ENCODE peak calls at places on chromosomes 6 and 20, in ten cellular contexts. Z is fibroblast of mammary gland, E is right lobe of liver, T is GM23338, H is IMR-90, Y is AG10803, K is osteoblast, Q is H1, W is pancreas, R is astrocyte of the cerebellum. X is an unnamed sample.

GRCh38 chr6:23446394-23447001 is 679.5 kb upstream of the NRSN1 start:
- DNase-seq in Z (peak; percentile 58), E (no peak), T (peak; percentile 42), H (peak; percentile 76), Y (peak; percentile 55), K (peak; percentile 13), Q (no peak), W (no peak), R (peak; percentile 55), X (peak; percentile 72)

GRCh38 chr6:169960891-169961611 is 209.6 kb downstream of the ERMARD start:
- DNase-seq in Z (no peak), E (peak; percentile 37), T (no peak), H (no peak), Y (no peak), K (peak; percentile 36), Q (peak; percentile 44), W (no peak), R (no peak), X (no peak)

GRCh38 chr6:54426995-54427394 is 118.8 kb downstream of the TINAG start:
- DNase-seq in Z (no peak), E (no peak), T (no peak), H (no peak), Y (no peak), K (peak; percentile 10), Q (no peak), W (no peak), R (no peak), X (no peak)

GRCh38 chr20:62446398-62446985 is 19.2 kb upstream of the RBBP8NL start:
- DNase-seq in Z (no peak), E (no peak), T (no peak), H (no peak), Y (no peak), K (no peak), Q (no peak), W (no peak), R (no peak), X (no peak)

GRCh38 chr6:152587473-152587872 is 49.7 kb downstream of the SYNE1 start:
- DNase-seq in Z (no peak), E (no peak), T (no peak), H (no peak), Y (no peak), K (peak; percentile 21), Q (no peak), W (no peak), R (no peak), X (no peak)

GRCh38 chr6:37516920-37517405 is 17.3 kb upstream of the CCDC167 start:
- DNase-seq in Z (peak; percentile 3), E (no peak), T (no peak), H (no peak), Y (no peak), K (peak; percentile 52), Q (no peak), W (no peak), R (no peak), X (no peak)

GRCh38 chr6:112018619-112019416 is 35.1 kb upstream of the CCN6 start:
- DNase-seq in Z (peak; percentile 76), E (peak; percentile 91), T (no peak), H (no peak), Y (peak; percentile 46), K (peak; percentile 64), Q (no peak), W (no peak), R (no peak), X (peak; percentile 71)

GRCh38 chr6:18327621-18328548 is 59.3 kb upstream of the RNF144B start:
- DNase-seq in Z (no peak), E (peak; percentile 54), T (peak; percentile 75), H (no peak), Y (no peak), K (peak; percentile 41), Q (peak; percentile 54), W (no peak), R (no peak), X (peak; percentile 12)

DNA sequence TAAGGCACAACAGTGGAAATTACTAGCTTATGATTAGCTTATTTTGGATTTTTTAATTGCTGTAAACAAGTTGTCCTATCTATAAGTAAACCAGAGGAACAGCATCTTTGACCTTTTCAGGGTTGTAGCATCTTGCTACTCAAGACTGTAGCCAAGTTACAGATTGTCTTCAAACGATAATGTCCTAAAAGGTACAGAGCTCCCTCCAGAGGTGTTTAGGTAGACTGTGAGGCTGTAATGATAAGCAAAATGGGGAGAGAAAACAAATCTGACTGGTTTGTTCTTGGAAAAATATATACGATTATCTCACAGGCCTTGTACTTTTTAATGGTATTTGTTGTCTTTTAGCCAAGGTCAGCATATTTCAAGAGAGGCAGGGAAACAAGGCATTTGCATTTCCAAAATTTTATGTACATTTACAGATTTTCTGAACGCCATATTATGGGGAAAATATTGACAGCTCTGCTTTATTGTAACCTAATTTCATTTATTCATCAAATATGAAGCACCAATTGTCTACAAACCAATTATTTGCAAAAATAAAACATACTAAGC is 273.4 kb downstream of the MEI4 start:
- DNase-seq in Z (no peak), E (no peak), T (peak; percentile 67), H (no peak), Y (no peak), K (no peak), Q (no peak), W (no peak), R (no peak), X (no peak)
- TF ChIP-seq CTCF in Z (no peak), E (peak; percentile 68), T (peak; percentile 74), H (no peak), Y (no peak), K (no peak), Q (peak; percentile 65), W (no peak), R (no peak), X (no peak)

GRCh38 chr6:16583151-16583762 is 178.0 kb downstream of the ATXN1 start:
- DNase-seq in Z (peak; percentile 40), E (peak; percentile 60), T (no peak), H (no peak), Y (no peak), K (no peak), Q (no peak), W (no peak), R (no peak), X (no peak)
- H3K4me3 ChIP-seq in Z (no peak overlapping the region), E (peak overlapping the region; percentile 60), T (no peak overlapping the region), H (no peak overlapping the region), Y (no peak overlapping the region), K (peak overlapping the region; percentile 57), Q (no peak overlapping the region), W (no peak overlapping the region), R (no peak overlapping the region), X (no peak overlapping the region)

GRCh38 chr20:24804481-24805206 is 144.4 kb upstream of the CST7 start:
- DNase-seq in Z (no peak), E (no peak), T (no peak), H (no peak), Y (no peak), K (no peak), Q (no peak), W (no peak), R (no peak), X (no peak)

GRCh38 chr20:24799971-24800580 is 149.0 kb upstream of the CST7 start:
- DNase-seq in Z (no peak), E (no peak), T (no peak), H (no peak), Y (no peak), K (no peak), Q (no peak), W (no peak), R (no peak), X (no peak)

GRCh38 chr20:24798930-24799705 is 150.0 kb upstream of the CST7 start:
- DNase-seq in Z (no peak), E (no peak), T (no peak), H (no peak), Y (peak; percentile 59), K (no peak), Q (no peak), W (no peak), R (peak; percentile 68), X (no peak)

GRCh38 chr20:24805456-24806233 is 143.4 kb upstream of the CST7 start:
- DNase-seq in Z (no peak), E (no peak), T (peak; percentile 2), H (no peak), Y (no peak), K (no peak), Q (no peak), W (no peak), R (no peak), X (no peak)

DNA sequence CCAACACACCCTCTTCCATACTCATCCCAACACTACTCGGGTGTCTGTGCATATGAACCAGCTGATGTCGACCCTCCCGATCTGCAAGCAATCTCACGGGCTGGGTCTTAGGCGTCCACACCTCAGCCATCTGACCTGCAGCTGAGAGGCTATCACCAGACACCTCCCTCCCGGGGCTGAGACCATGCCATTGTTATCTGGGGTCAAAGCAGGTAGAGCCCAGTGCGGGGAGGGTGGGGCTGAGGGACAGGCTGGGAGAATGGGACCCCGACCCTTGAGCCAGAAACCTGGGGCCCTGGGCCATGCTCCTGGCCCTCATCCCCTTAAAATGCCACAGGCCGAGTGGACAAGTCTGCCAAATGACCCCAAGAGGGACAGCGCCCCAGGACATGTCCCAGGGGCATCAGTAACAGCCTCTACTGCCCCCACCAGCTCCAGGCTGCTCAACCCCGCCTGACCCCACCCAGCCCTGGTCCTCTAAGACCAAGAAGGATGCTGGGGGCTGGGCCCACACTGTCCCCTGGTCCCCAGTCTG is 146.7 kb upstream of the CST7 start:
- DNase-seq in Z (no peak), E (no peak), T (no peak), H (no peak), Y (no peak), K (no peak), Q (no peak), W (no peak), R (no peak), X (no peak)
- TF ChIP-seq CTCF in Z (no peak), E (no peak), T (no peak), H (no peak), Y (no peak), K (no peak), Q (no peak), W (no peak), R (no peak), X (no peak)

GRCh38 chr20:10433623-10434466 is at the start of gene MKKS:
- DNase-seq in Z (peak; percentile 87), E (peak; percentile 94), T (peak; percentile 90), H (peak; percentile 91), Y (peak; percentile 93), K (peak; percentile 97), Q (peak; percentile 92), W (peak; percentile 92), R (peak; percentile 77), X (peak; percentile 94)

GRCh38 chr20:10434467-10434831 is 427 bp upstream of the MKKS start:
- DNase-seq in Z (peak; percentile 99), E (peak; percentile 94), T (peak; percentile 99), H (peak; percentile 99), Y (peak; percentile 99), K (peak; percentile 87), Q (peak; percentile 85), W (peak; percentile 88), R (peak; percentile 99), X (peak; percentile 100)

GRCh38 chr20:10438217-10438616 is 3.1 kb downstream of the SLX4IP start:
- DNase-seq in Z (no peak), E (no peak), T (no peak), H (no peak), Y (no peak), K (no peak), Q (no peak), W (no peak), R (no peak), X (no peak)

GRCh38 chr20:10434832-10435812 is at the start of gene SLX4IP:
- DNase-seq in Z (peak; percentile 96), E (peak; percentile 96), T (peak; percentile 97), H (peak; percentile 95), Y (peak; percentile 94), K (peak; percentile 90), Q (peak; percentile 83), W (peak; percentile 91), R (peak; percentile 94), X (peak; percentile 98)

DNA sequence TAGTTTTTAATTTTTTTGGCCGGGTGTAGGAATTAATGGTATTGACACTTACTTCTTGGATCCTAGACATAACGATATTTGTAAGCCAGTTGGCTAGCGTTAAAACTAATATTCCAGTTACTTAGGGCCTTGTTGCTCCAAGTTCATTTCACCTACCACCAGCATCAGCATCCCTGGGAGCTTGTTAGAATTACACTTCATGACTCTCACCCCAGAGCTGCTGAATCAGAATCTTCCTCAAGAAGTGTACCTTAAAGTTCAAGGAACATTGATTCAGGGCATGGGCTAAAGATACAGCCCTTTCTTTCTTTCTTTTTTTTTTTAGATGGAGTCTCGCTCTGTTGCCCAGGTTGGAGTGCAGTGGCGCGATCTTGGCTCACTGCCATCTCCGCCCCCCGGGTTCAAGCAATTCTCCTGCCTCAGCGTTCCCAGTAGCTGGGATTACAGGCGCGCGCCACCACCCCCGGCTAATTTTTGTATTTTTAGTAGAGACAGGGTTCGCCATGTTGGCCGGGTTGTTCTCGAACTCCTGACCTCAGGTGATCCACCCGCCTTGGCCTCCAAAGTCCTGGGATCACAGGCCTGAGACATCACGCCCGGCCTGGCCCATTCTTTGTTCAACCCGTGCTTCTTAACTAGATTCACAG is 1.1 kb downstream of the SLX4IP start:
- DNase-seq in Z (no peak), E (no peak), T (no peak), H (no peak), Y (no peak), K (no peak), Q (no peak), W (peak; percentile 39), R (no peak), X (no peak)
- H3K4me3 ChIP-seq in Z (no peak overlapping the region), E (no peak overlapping the region), T (peak overlapping the region; percentile 58), H (no peak overlapping the region), Y (no peak overlapping the region), K (no peak overlapping the region), Q (no peak overlapping the region), W (peak overlapping the region; percentile 87), R (no peak overlapping the region), X (peak overlapping the region; percentile 94)